ENCODE peak calls at places on chromosomes 11 and 22, in seven cellular contexts. D is cerebellar cortex; B is EL; R is activated CD4-positive, alpha-beta T cell treated with anti-CD3 and anti-CD28 coated beads, Interleukin-2, amount 50 U/mL, for 1 hour; K is NCI-H1105 treated with DMSO at 0.1 percent for 48 hours; C is stimulated activated CD4-positive, alpha-beta T cell treated with anti-CD3 and anti-CD28 coated beads, TNF-alpha, amount 100 ng/mL, for 4 hours; V is IMR-90. Y is an unnamed sample.

GRCh38 chr11:104759464-104759863 is 138.8 kb downstream of the CASP12 start:
- DNase-seq in V (no peak), D (no peak), R (no peak), B (no peak), C (no peak), K (no peak), Y (no peak)

GRCh38 chr11:27012254-27012921 is 18.5 kb downstream of the FIBIN start:
- DNase-seq in D (no peak), K (peak), B (peak), R (no peak), C (no peak), V (peak), Y (no peak)

GRCh38 chr22:44530106-44530505 is 32.1 kb upstream of the RTL6 start:
- DNase-seq in D (no peak), R (no peak), K (no peak), C (no peak), B (no peak), V (peak), Y (no peak)

GRCh38 chr11:128448487-128448886 is 138.9 kb downstream of the ETS1 start:
- DNase-seq in C (no peak), D (no peak), B (peak), V (peak), K (no peak), R (no peak), Y (no peak)

GRCh38 chr11:62459080-62459479 is 40.2 kb downstream of the SCGB1A1 start:
- DNase-seq in D (no peak), R (no peak), V (peak), B (no peak), C (no peak), K (no peak), Y (no peak)

GRCh38 chr11:67647471-67647870 is 3.1 kb downstream of the ACY3 start:
- DNase-seq in C (no peak), D (no peak), R (no peak), V (no peak), B (no peak), K (no peak), Y (peak)

GRCh38 chr11:69114811-69115523 is 40.8 kb upstream of the SMIM38 start:
- DNase-seq in V (no peak), C (no peak), D (no peak), K (no peak), B (no peak), R (no peak), Y (peak)

GRCh38 chr11:9615031-9615451 is 41.6 kb downstream of the WEE1 start:
- DNase-seq in V (peak), C (no peak), R (no peak), B (no peak), D (no peak), K (no peak), Y (no peak)

GRCh38 chr11:60798631-60799030 is 13.5 kb downstream of the MS4A10 start:
- DNase-seq in V (no peak), D (no peak), B (no peak), C (no peak), R (no peak), K (no peak), Y (no peak)

GRCh38 chr22:22944268-22944985 is 56.8 kb downstream of the IGLL5 start:
- DNase-seq in D (no peak), V (no peak), R (no peak), K (no peak), B (no peak), C (no peak), Y (no peak)

GRCh38 chr11:5726351-5726750 is 9.9 kb upstream of the OR56B1 start:
- DNase-seq in R (no peak), K (no peak), V (no peak), C (no peak), B (no peak), D (no peak), Y (no peak)

GRCh38 chr22:36009085-36009484 is 19.5 kb downstream of the RBFOX2 start:
- DNase-seq in V (peak), R (no peak), K (no peak), C (no peak), D (no peak), B (peak), Y (no peak)

GRCh38 chr11:60831501-60832079 is 10.3 kb upstream of the CCDC86 start:
- DNase-seq in K (peak), C (no peak), D (no peak), R (no peak), B (peak), V (peak), Y (no peak)

GRCh38 chr11:75631086-75631694 is 37.6 kb downstream of the MAP6 start:
- DNase-seq in K (no peak), R (no peak), D (no peak), C (no peak), V (peak), B (no peak), Y (no peak)

GRCh38 chr11:6817668-6818067 is 18.2 kb upstream of the OR6A2 start:
- DNase-seq in D (peak), K (no peak), C (no peak), B (no peak), R (no peak), V (peak), Y (no peak)

GRCh38 chr11:128886401-128887119 is 4.6 kb upstream of the KCNJ5 start:
- DNase-seq in C (no peak), K (peak), B (no peak), R (no peak), V (no peak), D (no peak), Y (no peak)

GRCh38 chr22:24697671-24698082 is 76.8 kb downstream of the PIWIL3 start:
- DNase-seq in V (no peak), K (peak), B (no peak), R (no peak), D (no peak), C (no peak), Y (no peak)

GRCh38 chr11:119615879-119616190 is 113.2 kb downstream of the NECTIN1 start:
- DNase-seq in K (no peak), V (no peak), R (no peak), D (no peak), B (no peak), C (no peak), Y (no peak)

GRCh38 chr11:72578991-72579815 is 95.0 kb downstream of the PDE2A start:
- DNase-seq in C (no peak), R (no peak), V (no peak), K (no peak), B (no peak), D (no peak), Y (peak)